ENCODE peak calls at places on chromosomes 12 and 14, in eight cellular contexts. Y is upper lobe of right lung; O is IMR-90; S is CD4-positive, alpha-beta T cell; P is Peyer's patch; V is cardiac muscle cell; G is neural progenitor cell; C is SK-N-SH. X is an unnamed sample.

GRCh38 chr12:123675436-123675835 is 4.5 kb downstream of the TCTN2 start:
- DNase-seq in Y (no peak), O (no peak), S (no peak), P (no peak), V (no peak), G (no peak), C (no peak), X (no peak)

GRCh38 chr12:6635856-6636521 is at the start of gene LPAR5:
- DNase-seq in Y (no peak), O (no peak), S (no peak), P (peak), V (no peak), G (no peak), C (peak), X (no peak)

GRCh38 chr14:24160499-24160849 is 591 bp upstream of the IRF9 start:
- DNase-seq in Y (no peak), O (no peak), S (no peak), P (no peak), V (no peak), G (no peak), C (no peak), X (no peak)

GRCh38 chr12:92602476-92602875 is 100.3 kb upstream of the PLEKHG7 start:
- DNase-seq in Y (no peak), O (peak), S (no peak), P (no peak), V (no peak), G (no peak), C (no peak), X (no peak)

GRCh38 chr12:124804011-124804621 is 59.5 kb downstream of the SCARB1 start:
- DNase-seq in Y (peak), O (peak), S (no peak), P (no peak), V (no peak), G (peak), C (peak), X (no peak)

GRCh38 chr12:122871851-122872785 is 23.8 kb downstream of the VPS37B start:
- DNase-seq in Y (no peak), O (peak), S (peak), P (peak), V (no peak), G (peak), C (peak), X (peak)

GRCh38 chr14:103735022-103735421 is 19.4 kb downstream of the ZFYVE21 start:
- DNase-seq in Y (peak), O (no peak), S (no peak), P (no peak), V (no peak), G (no peak), C (no peak), X (no peak)

GRCh38 chr14:100589071-100589759 is 2.0 kb upstream of the BEGAIN start:
- DNase-seq in Y (peak), O (no peak), S (no peak), P (no peak), V (no peak), G (peak), C (peak), X (no peak)

GRCh38 chr12:126704609-126705008 is 1562.4 kb upstream of the TMEM132C start:
- DNase-seq in Y (no peak), O (no peak), S (no peak), P (no peak), V (no peak), G (no peak), C (no peak), X (no peak)

GRCh38 chr14:93185333-93185688 is 194 bp downstream of the LYSET start:
- DNase-seq in Y (no peak), O (no peak), S (no peak), P (no peak), V (no peak), G (no peak), C (no peak), X (no peak)

GRCh38 chr14:61364243-61364642 is 42.9 kb downstream of the PRKCH start:
- DNase-seq in Y (no peak), O (no peak), S (no peak), P (no peak), V (no peak), G (no peak), C (no peak), X (no peak)

GRCh38 chr12:87201598-87201997 is 827.6 kb downstream of the C12orf50 start:
- DNase-seq in Y (no peak), O (no peak), S (no peak), P (no peak), V (peak), G (no peak), C (no peak), X (no peak)

GRCh38 chr12:127351481-127352010 is 915.4 kb upstream of the TMEM132C start:
- DNase-seq in Y (no peak), O (no peak), S (no peak), P (no peak), V (no peak), G (no peak), C (no peak), X (no peak)

GRCh38 chr12:24111101-24111500 is 161.6 kb upstream of the SOX5 start:
- DNase-seq in Y (no peak), O (peak), S (no peak), P (no peak), V (no peak), G (no peak), C (no peak), X (no peak)

GRCh38 chr14:23146423-23146910 is 27.4 kb upstream of the CEBPE start:
- DNase-seq in Y (no peak), O (no peak), S (no peak), P (no peak), V (no peak), G (no peak), C (no peak), X (no peak)

GRCh38 chr12:119158004-119158776 is 20.5 kb upstream of the HSPB8 start:
- DNase-seq in Y (no peak), O (no peak), S (no peak), P (no peak), V (no peak), G (no peak), C (no peak), X (peak)

GRCh38 chr12:31245822-31246469 is 80.0 kb downstream of the SINHCAF start:
- DNase-seq in Y (no peak), O (no peak), S (no peak), P (no peak), V (peak), G (peak), C (no peak), X (no peak)

GRCh38 chr14:91058017-91058675 is 2.3 kb downstream of the RPS6KA5 start:
- DNase-seq in Y (no peak), O (no peak), S (no peak), P (no peak), V (no peak), G (no peak), C (no peak), X (no peak)

GRCh38 chr12:98470469-98471082 is 44.8 kb upstream of the TMPO start:
- DNase-seq in Y (no peak), O (no peak), S (no peak), P (no peak), V (no peak), G (no peak), C (no peak), X (peak)

GRCh38 chr14:83164016-83164415 is 1630.4 kb upstream of the SEL1L start:
- DNase-seq in Y (no peak), O (peak), S (no peak), P (no peak), V (peak), G (no peak), C (no peak), X (no peak)

GRCh38 chr12:115216300-115216699 is 532.3 kb upstream of the TBX3 start:
- DNase-seq in Y (no peak), O (peak), S (no peak), P (no peak), V (no peak), G (no peak), C (no peak), X (no peak)

GRCh38 chr14:22491683-22492483 is 97.1 kb downstream of the DAD1 start:
- DNase-seq in Y (no peak), O (no peak), S (no peak), P (no peak), V (no peak), G (no peak), C (no peak), X (no peak)

GRCh38 chr14:90111895-90112534 is 50.2 kb downstream of the KCNK13 start:
- DNase-seq in Y (no peak), O (peak), S (no peak), P (no peak), V (no peak), G (no peak), C (no peak), X (no peak)

GRCh38 chr12:108564724-108565123 is 2.3 kb downstream of the ISCU start:
- DNase-seq in Y (no peak), O (no peak), S (no peak), P (no peak), V (no peak), G (no peak), C (no peak), X (no peak)
- H3K27ac ChIP-seq in Y (no peak), O (no peak), S (no peak), P (no peak), V (no peak), G (no peak), C (peak), X (no peak)

DNA sequence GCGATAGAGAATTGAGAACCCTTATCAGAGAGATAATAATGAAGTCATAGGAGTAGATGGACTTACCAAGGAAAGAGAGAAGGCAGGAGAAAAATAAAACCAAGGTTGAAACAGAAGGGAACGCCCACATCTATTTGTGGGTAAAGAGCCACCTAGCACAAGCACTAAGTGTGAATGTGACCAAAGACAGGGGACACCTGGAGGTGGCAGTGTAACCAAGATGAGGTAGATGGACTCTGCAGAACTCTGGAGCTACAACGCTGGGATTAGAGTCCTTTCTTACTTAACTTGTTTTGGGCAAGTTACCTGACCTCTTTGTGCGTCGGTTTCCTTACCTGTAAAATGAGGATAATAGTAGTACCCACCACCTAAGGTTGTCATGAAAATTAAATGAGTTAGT is 101.9 kb downstream of the SLC5A8 start:
- DNase-seq in Y (no peak), O (no peak), S (no peak), P (no peak), V (no peak), G (peak), C (no peak), X (no peak)
- TF ChIP-seq CTCF in Y (no peak), O (no peak), S (no peak), P (no peak), V (no peak), G (peak), C (no peak), X (no peak)

GRCh38 chr14:74920281-74920680 is 2.8 kb downstream of the RPS6KL1 start:
- DNase-seq in Y (no peak), O (no peak), S (no peak), P (no peak), V (no peak), G (no peak), C (no peak), X (no peak)

GRCh38 chr14:74921053-74921620 is 1.9 kb downstream of the RPS6KL1 start:
- DNase-seq in Y (no peak), O (no peak), S (no peak), P (no peak), V (no peak), G (no peak), C (no peak), X (no peak)

GRCh38 chr14:74922752-74923401 is at the start of gene RPS6KL1:
- DNase-seq in Y (peak), O (peak), S (peak), P (peak), V (peak), G (peak), C (peak), X (peak)

GRCh38 chr14:74924061-74924460 is 1.0 kb upstream of the RPS6KL1 start:
- DNase-seq in Y (peak), O (no peak), S (no peak), P (no peak), V (no peak), G (no peak), C (no peak), X (no peak)

GRCh38 chr14:74921987-74922751 is 891 bp downstream of the RPS6KL1 start:
- DNase-seq in Y (no peak), O (no peak), S (no peak), P (no peak), V (no peak), G (no peak), C (no peak), X (peak)
- H3K27ac ChIP-seq in Y (no peak), O (no peak), S (no peak), P (no peak), V (no peak), G (no peak), C (no peak), X (peak)

DNA sequence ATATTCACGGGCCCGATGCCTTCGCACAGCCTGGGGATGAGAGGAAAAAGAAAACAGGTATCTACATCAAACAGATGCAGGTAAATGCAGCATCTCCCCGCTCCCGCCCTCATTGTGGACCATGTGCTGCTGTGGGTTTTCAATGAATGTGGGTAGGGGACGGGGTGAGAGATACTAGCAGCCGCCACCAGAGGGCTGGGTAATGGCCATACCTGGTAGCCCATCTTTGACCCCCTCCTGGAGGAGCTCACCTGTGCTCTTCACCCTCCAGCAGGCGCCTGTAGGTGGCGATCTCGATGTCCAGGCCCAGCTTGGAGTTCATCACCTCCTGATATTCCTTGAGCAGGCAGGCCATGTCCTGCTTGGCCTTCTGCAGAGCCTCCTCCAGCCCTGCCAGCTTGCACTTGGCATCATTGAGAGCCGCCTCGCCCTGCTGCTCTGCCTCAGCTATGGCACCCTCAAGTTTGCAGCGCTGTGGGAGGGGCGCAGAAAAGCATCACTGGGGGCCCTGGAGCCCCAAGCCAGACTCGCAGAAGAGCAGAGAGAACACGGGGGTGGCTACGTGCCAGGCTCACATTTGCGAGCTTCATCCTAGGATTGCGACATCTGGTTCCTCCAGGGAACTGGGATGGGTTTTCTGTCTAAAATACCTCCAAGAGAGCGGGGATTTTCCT is 10.2 kb downstream of the KRT82 start:
- DNase-seq in Y (peak), O (no peak), S (no peak), P (no peak), V (no peak), G (peak), C (no peak), X (no peak)
- TF ChIP-seq CTCF in Y (peak), O (no peak), S (no peak), P (peak), V (peak), G (peak), C (peak), X (no peak)